ENCODE peak calls at places on chromosome 6, in ten cellular contexts. One of them, this sample, is unnamed.

GRCh38 chr6:49720372-49720771 is 7.0 kb upstream of the CRISP2 start:
- DNase-seq in transverse colon: no peak
- DNase-seq in HepG2: no peak
- DNase-seq in H1: no peak
- DNase-seq in prostate gland: no peak
- DNase-seq in breast epithelium: no peak
- DNase-seq in stomach: no peak
- DNase-seq in SK-N-MC: no peak
- DNase-seq in Panc1: no peak
- DNase-seq in endothelial cell of umbilical vein: no peak
- DNase-seq in this sample: no peak

GRCh38 chr6:128657181-128657580 is 136.8 kb upstream of the PTPRK start:
- DNase-seq in transverse colon: no peak
- DNase-seq in HepG2: no peak
- DNase-seq in H1: no peak
- DNase-seq in prostate gland: no peak
- DNase-seq in breast epithelium: no peak
- DNase-seq in stomach: no peak
- DNase-seq in SK-N-MC: no peak
- DNase-seq in Panc1: no peak
- DNase-seq in endothelial cell of umbilical vein: no peak
- DNase-seq in this sample: no peak

GRCh38 chr6:117605169-117605826 is 3.0 kb upstream of the GOPC start:
- DNase-seq in transverse colon: peak; percentile 57
- DNase-seq in HepG2: peak; percentile 80
- DNase-seq in H1: no peak
- DNase-seq in prostate gland: peak; percentile 32
- DNase-seq in breast epithelium: no peak
- DNase-seq in stomach: peak; percentile 39
- DNase-seq in SK-N-MC: no peak
- DNase-seq in Panc1: peak; percentile 70
- DNase-seq in endothelial cell of umbilical vein: peak; percentile 78
- DNase-seq in this sample: peak; percentile 75

GRCh38 chr6:89693207-89693606 is 54.7 kb upstream of the LYRM2 start:
- DNase-seq in transverse colon: no peak
- DNase-seq in HepG2: no peak
- DNase-seq in H1: no peak
- DNase-seq in prostate gland: no peak
- DNase-seq in breast epithelium: no peak
- DNase-seq in stomach: no peak
- DNase-seq in SK-N-MC: no peak
- DNase-seq in Panc1: no peak
- DNase-seq in endothelial cell of umbilical vein: no peak
- DNase-seq in this sample: no peak

GRCh38 chr6:39430968-39431523 is 108.5 kb upstream of the KCNK16 start:
- DNase-seq in transverse colon: peak; percentile 57
- DNase-seq in HepG2: no peak
- DNase-seq in H1: no peak
- DNase-seq in prostate gland: peak; percentile 15
- DNase-seq in breast epithelium: peak; percentile 70
- DNase-seq in stomach: peak; percentile 47
- DNase-seq in SK-N-MC: peak; percentile 61
- DNase-seq in Panc1: no peak
- DNase-seq in endothelial cell of umbilical vein: no peak
- DNase-seq in this sample: peak; percentile 37

GRCh38 chr6:32271427-32271826 is 47.6 kb upstream of the NOTCH4 start:
- DNase-seq in transverse colon: no peak
- DNase-seq in HepG2: no peak
- DNase-seq in H1: no peak
- DNase-seq in prostate gland: no peak
- DNase-seq in breast epithelium: no peak
- DNase-seq in stomach: no peak
- DNase-seq in SK-N-MC: no peak
- DNase-seq in Panc1: no peak
- DNase-seq in endothelial cell of umbilical vein: no peak
- DNase-seq in this sample: no peak

GRCh38 chr6:161921602-161922400 is 647.9 kb upstream of the AGPAT4 start:
- DNase-seq in transverse colon: no peak
- DNase-seq in HepG2: no peak
- DNase-seq in H1: no peak
- DNase-seq in prostate gland: no peak
- DNase-seq in breast epithelium: no peak
- DNase-seq in stomach: no peak
- DNase-seq in SK-N-MC: no peak
- DNase-seq in Panc1: no peak
- DNase-seq in endothelial cell of umbilical vein: no peak
- DNase-seq in this sample: no peak

GRCh38 chr6:44050872-44051421 is 76.3 kb downstream of the MRPL14 start:
- DNase-seq in transverse colon: peak; percentile 8
- DNase-seq in HepG2: no peak
- DNase-seq in H1: no peak
- DNase-seq in prostate gland: no peak
- DNase-seq in breast epithelium: peak; percentile 59
- DNase-seq in stomach: no peak
- DNase-seq in SK-N-MC: no peak
- DNase-seq in Panc1: no peak
- DNase-seq in endothelial cell of umbilical vein: no peak
- DNase-seq in this sample: no peak

GRCh38 chr6:16278048-16278724 is 39.8 kb downstream of the GMPR start:
- DNase-seq in transverse colon: no peak
- DNase-seq in HepG2: no peak
- DNase-seq in H1: no peak
- DNase-seq in prostate gland: no peak
- DNase-seq in breast epithelium: no peak
- DNase-seq in stomach: no peak
- DNase-seq in SK-N-MC: no peak
- DNase-seq in Panc1: no peak
- DNase-seq in endothelial cell of umbilical vein: no peak
- DNase-seq in this sample: no peak

GRCh38 chr6:163309491-163310026 is 105.0 kb upstream of the QKI start:
- DNase-seq in transverse colon: no peak
- DNase-seq in HepG2: no peak
- DNase-seq in H1: no peak
- DNase-seq in prostate gland: no peak
- DNase-seq in breast epithelium: no peak
- DNase-seq in stomach: no peak
- DNase-seq in SK-N-MC: no peak
- DNase-seq in Panc1: no peak
- DNase-seq in endothelial cell of umbilical vein: peak; percentile 63
- DNase-seq in this sample: no peak

GRCh38 chr6:32210191-32210601 is 13.7 kb downstream of the NOTCH4 start:
- DNase-seq in transverse colon: no peak
- DNase-seq in HepG2: no peak
- DNase-seq in H1: no peak
- DNase-seq in prostate gland: no peak
- DNase-seq in breast epithelium: no peak
- DNase-seq in stomach: no peak
- DNase-seq in SK-N-MC: no peak
- DNase-seq in Panc1: no peak
- DNase-seq in endothelial cell of umbilical vein: no peak
- DNase-seq in this sample: no peak

GRCh38 chr6:44016131-44016870 is 111.0 kb downstream of the MRPL14 start:
- DNase-seq in transverse colon: no peak
- DNase-seq in HepG2: no peak
- DNase-seq in H1: no peak
- DNase-seq in prostate gland: no peak
- DNase-seq in breast epithelium: no peak
- DNase-seq in stomach: no peak
- DNase-seq in SK-N-MC: no peak
- DNase-seq in Panc1: no peak
- DNase-seq in endothelial cell of umbilical vein: no peak
- DNase-seq in this sample: no peak

GRCh38 chr6:170429457-170429856 is 122.9 kb downstream of the FAM120B start:
- DNase-seq in transverse colon: no peak
- DNase-seq in HepG2: peak; percentile 24
- DNase-seq in H1: no peak
- DNase-seq in prostate gland: no peak
- DNase-seq in breast epithelium: no peak
- DNase-seq in stomach: no peak
- DNase-seq in SK-N-MC: no peak
- DNase-seq in Panc1: no peak
- DNase-seq in endothelial cell of umbilical vein: peak; percentile 49
- DNase-seq in this sample: peak; percentile 29

GRCh38 chr6:150355932-150356331 is 12.9 kb upstream of the IYD start:
- DNase-seq in transverse colon: no peak
- DNase-seq in HepG2: no peak
- DNase-seq in H1: no peak
- DNase-seq in prostate gland: no peak
- DNase-seq in breast epithelium: no peak
- DNase-seq in stomach: no peak
- DNase-seq in SK-N-MC: no peak
- DNase-seq in Panc1: no peak
- DNase-seq in endothelial cell of umbilical vein: no peak
- DNase-seq in this sample: no peak

GRCh38 chr6:155985660-155986138 is 530.1 kb upstream of the NOX3 start:
- DNase-seq in transverse colon: no peak
- DNase-seq in HepG2: no peak
- DNase-seq in H1: no peak
- DNase-seq in prostate gland: peak; percentile 7
- DNase-seq in breast epithelium: no peak
- DNase-seq in stomach: no peak
- DNase-seq in SK-N-MC: no peak
- DNase-seq in Panc1: no peak
- DNase-seq in endothelial cell of umbilical vein: peak; percentile 8
- DNase-seq in this sample: no peak
- TF ChIP-seq POLR2AphosphoS5 in transverse colon: no peak
- TF ChIP-seq POLR2AphosphoS5 in HepG2: no peak
- TF ChIP-seq POLR2AphosphoS5 in H1: no peak
- TF ChIP-seq POLR2AphosphoS5 in prostate gland: peak; percentile 28
- TF ChIP-seq POLR2AphosphoS5 in breast epithelium: no peak
- TF ChIP-seq POLR2AphosphoS5 in stomach: no peak
- TF ChIP-seq POLR2AphosphoS5 in SK-N-MC: peak; percentile 50
- TF ChIP-seq POLR2AphosphoS5 in Panc1: no peak
- TF ChIP-seq POLR2AphosphoS5 in endothelial cell of umbilical vein: no peak
- TF ChIP-seq POLR2AphosphoS5 in this sample: no peak

DNA sequence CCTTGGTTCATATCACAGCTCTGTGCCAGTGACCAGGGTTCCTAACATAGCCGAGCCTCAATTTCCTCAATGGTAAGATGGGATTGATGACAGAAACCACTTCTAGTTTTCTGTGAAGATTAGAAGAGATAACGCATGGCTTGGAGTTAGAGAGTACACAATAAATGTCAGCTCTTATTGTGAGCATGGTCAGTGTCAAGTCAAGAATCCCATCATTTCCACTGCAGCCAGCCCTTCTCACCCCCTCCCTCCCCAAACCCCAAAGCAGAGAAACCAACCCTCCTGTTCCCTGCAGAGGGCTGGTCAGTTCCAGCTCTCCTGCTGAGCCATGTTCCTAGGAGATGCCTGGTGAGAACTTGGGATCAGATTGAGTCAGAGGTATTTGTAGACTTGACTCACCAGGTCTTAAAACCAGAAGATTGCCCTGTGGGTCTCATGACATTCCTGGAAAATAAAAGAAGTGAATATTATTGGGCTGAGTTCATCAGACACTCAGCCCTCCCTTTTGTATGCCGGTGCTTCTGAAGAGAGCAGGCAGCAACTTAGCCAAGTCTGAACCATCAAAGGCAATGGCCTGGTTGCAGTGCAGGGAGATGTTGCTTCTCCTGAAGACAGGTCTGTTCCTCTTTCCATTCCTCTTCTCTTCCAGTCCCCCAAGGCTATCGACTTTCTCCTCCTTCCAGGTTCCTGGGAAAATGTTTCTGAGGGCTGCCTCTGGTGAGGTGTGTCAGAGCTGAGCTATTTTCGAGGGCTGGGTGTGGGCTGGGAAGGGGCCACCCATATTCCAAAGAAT is 278.1 kb upstream of the SUPT3H start:
- DNase-seq in transverse colon: no peak
- DNase-seq in HepG2: no peak
- DNase-seq in H1: no peak
- DNase-seq in prostate gland: no peak
- DNase-seq in breast epithelium: no peak
- DNase-seq in stomach: no peak
- DNase-seq in SK-N-MC: no peak
- DNase-seq in Panc1: peak; percentile 84
- DNase-seq in endothelial cell of umbilical vein: peak; percentile 51
- DNase-seq in this sample: no peak
- TF ChIP-seq POLR2AphosphoS5 in transverse colon: no peak
- TF ChIP-seq POLR2AphosphoS5 in HepG2: no peak
- TF ChIP-seq POLR2AphosphoS5 in H1: no peak
- TF ChIP-seq POLR2AphosphoS5 in prostate gland: no peak
- TF ChIP-seq POLR2AphosphoS5 in breast epithelium: no peak
- TF ChIP-seq POLR2AphosphoS5 in stomach: no peak
- TF ChIP-seq POLR2AphosphoS5 in SK-N-MC: no peak
- TF ChIP-seq POLR2AphosphoS5 in Panc1: peak; percentile 41
- TF ChIP-seq POLR2AphosphoS5 in endothelial cell of umbilical vein: peak; percentile 25
- TF ChIP-seq POLR2AphosphoS5 in this sample: no peak

DNA sequence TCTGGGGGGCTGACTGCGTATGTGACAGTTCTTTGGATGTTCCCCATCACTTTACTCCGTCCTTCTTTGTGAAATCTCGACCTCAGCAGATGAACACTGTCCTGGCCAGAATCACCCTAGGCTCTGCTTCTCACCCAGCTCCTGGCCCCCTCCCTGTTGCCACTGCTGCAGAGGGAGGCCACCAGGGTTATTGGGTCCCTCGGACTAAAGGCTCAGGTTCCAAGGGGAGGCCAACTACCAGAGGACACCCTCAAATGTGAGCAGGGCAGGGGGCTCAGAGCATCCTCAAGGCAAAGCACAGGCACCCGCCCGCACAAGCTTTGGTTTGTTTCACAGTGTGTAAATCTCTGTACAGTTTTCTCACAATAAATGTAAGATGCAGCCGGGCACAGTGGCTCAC is 269.9 kb downstream of the UST start:
- DNase-seq in transverse colon: no peak
- DNase-seq in HepG2: no peak
- DNase-seq in H1: no peak
- DNase-seq in prostate gland: no peak
- DNase-seq in breast epithelium: no peak
- DNase-seq in stomach: no peak
- DNase-seq in SK-N-MC: no peak
- DNase-seq in Panc1: no peak
- DNase-seq in endothelial cell of umbilical vein: no peak
- DNase-seq in this sample: no peak
- TF ChIP-seq POLR2AphosphoS5 in transverse colon: no peak
- TF ChIP-seq POLR2AphosphoS5 in HepG2: no peak
- TF ChIP-seq POLR2AphosphoS5 in H1: no peak
- TF ChIP-seq POLR2AphosphoS5 in prostate gland: no peak
- TF ChIP-seq POLR2AphosphoS5 in breast epithelium: no peak
- TF ChIP-seq POLR2AphosphoS5 in stomach: no peak
- TF ChIP-seq POLR2AphosphoS5 in SK-N-MC: no peak
- TF ChIP-seq POLR2AphosphoS5 in Panc1: no peak
- TF ChIP-seq POLR2AphosphoS5 in endothelial cell of umbilical vein: no peak
- TF ChIP-seq POLR2AphosphoS5 in this sample: no peak

DNA sequence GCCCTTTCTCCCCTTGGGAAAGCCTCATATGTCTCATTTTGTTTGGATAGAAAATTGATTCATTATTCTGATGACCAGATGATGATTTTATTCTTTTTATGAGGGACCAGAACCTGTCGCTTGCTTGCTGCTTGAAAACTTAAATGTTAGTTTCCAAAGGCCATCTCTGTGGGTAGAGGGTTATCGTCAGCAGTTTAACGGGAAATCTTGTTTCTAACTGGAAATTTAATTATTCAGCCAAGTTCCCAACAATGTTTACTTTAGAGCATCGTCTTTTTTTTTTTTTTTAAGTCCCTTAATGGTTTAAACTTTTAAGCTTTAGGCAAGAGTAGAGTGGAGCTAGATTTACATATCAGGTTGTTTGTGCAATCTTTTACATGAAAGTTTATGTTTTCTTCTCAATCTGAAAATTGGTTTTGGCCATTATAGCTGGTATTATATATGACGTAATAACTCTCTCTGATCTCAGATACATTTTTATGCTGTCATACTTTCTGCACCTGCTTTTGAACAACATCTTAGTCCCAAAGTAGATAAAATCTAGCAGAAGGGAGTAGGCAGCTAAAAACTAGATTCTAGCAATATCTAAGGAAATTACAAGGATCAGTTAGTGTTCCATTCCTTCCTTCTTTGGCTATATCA is 93.9 kb downstream of the FOXO3 start:
- DNase-seq in transverse colon: no peak
- DNase-seq in HepG2: no peak
- DNase-seq in H1: no peak
- DNase-seq in prostate gland: no peak
- DNase-seq in breast epithelium: no peak
- DNase-seq in stomach: no peak
- DNase-seq in SK-N-MC: no peak
- DNase-seq in Panc1: no peak
- DNase-seq in endothelial cell of umbilical vein: peak; percentile 10
- DNase-seq in this sample: no peak
- TF ChIP-seq POLR2AphosphoS5 in transverse colon: no peak
- TF ChIP-seq POLR2AphosphoS5 in HepG2: no peak
- TF ChIP-seq POLR2AphosphoS5 in H1: no peak
- TF ChIP-seq POLR2AphosphoS5 in prostate gland: no peak
- TF ChIP-seq POLR2AphosphoS5 in breast epithelium: no peak
- TF ChIP-seq POLR2AphosphoS5 in stomach: peak; percentile 24
- TF ChIP-seq POLR2AphosphoS5 in SK-N-MC: no peak
- TF ChIP-seq POLR2AphosphoS5 in Panc1: no peak
- TF ChIP-seq POLR2AphosphoS5 in endothelial cell of umbilical vein: no peak
- TF ChIP-seq POLR2AphosphoS5 in this sample: no peak

This sample was measured in GM23338.